ENCODE peak calls at places on chromosome 6, in four cellular contexts. T, N, S and I are unnamed samples.

GRCh38 chr6:124995131-124995530 is 32.9 kb downstream of the RNF217 start:
- DNase-seq in S (no peak), T (no peak), N (no peak), I (no peak)

GRCh38 chr6:159110013-159110412 is 59.2 kb upstream of the FNDC1 start:
- DNase-seq in N (peak), S (peak), T (peak), I (peak)

GRCh38 chr6:25054469-25054868 is 118.7 kb upstream of the RIPOR2 start:
- DNase-seq in T (no peak), N (no peak), S (no peak), I (no peak)

GRCh38 chr6:106141441-106142237 is 55.5 kb downstream of the PRDM1 start:
- DNase-seq in N (no peak), T (no peak), S (no peak), I (no peak)

GRCh38 chr6:45488884-45489283 is 111.2 kb upstream of the SUPT3H start:
- DNase-seq in T (no peak), S (no peak), N (no peak), I (no peak)

GRCh38 chr6:154229796-154230195 is 126.8 kb downstream of the IPCEF1 start:
- DNase-seq in N (no peak), S (no peak), T (no peak), I (no peak)

GRCh38 chr6:81950877-81951276 is 198.4 kb upstream of the TENT5A start:
- DNase-seq in N (no peak), T (no peak), S (no peak), I (no peak)

GRCh38 chr6:126076992-126077664 is 90.8 kb downstream of the TRMT11 start:
- DNase-seq in S (no peak), N (no peak), T (no peak), I (no peak)

GRCh38 chr6:31585531-31585930 is 546 bp upstream of the LST1 start:
- DNase-seq in S (peak), T (no peak), N (no peak), I (peak)

GRCh38 chr6:158843751-158844683 is 24.8 kb upstream of the EZR start:
- DNase-seq in S (no peak), N (no peak), T (no peak), I (no peak)

GRCh38 chr6:144216668-144217218 is 66.4 kb downstream of the STX11 start:
- DNase-seq in T (no peak), S (no peak), N (no peak), I (peak)

GRCh38 chr6:91611190-91611589 is 1024.3 kb upstream of the MAP3K7 start:
- DNase-seq in S (no peak), N (no peak), T (no peak), I (no peak)

GRCh38 chr6:112416885-112417284 is 69.8 kb downstream of the RFPL4B start:
- DNase-seq in T (no peak), N (peak), S (no peak), I (no peak)

GRCh38 chr6:30840922-30841643 is 43.2 kb upstream of the DDR1 start:
- DNase-seq in S (no peak), T (no peak), N (no peak), I (no peak)

GRCh38 chr6:148431413-148431812 is 88.8 kb downstream of the SASH1 start:
- DNase-seq in T (no peak), N (no peak), S (no peak), I (no peak)

GRCh38 chr6:119129148-119129967 is 50.9 kb upstream of the FAM184A start:
- DNase-seq in T (no peak), N (no peak), S (peak), I (peak)

GRCh38 chr6:92767101-92767500 is 652.3 kb downstream of the EPHA7 start:
- DNase-seq in N (no peak), S (no peak), T (no peak), I (no peak)

GRCh38 chr6:81934936-81935335 is 182.5 kb upstream of the TENT5A start:
- DNase-seq in N (no peak), T (no peak), S (no peak), I (no peak)

GRCh38 chr6:139711714-139712585 is 337.5 kb upstream of the CITED2 start:
- DNase-seq in T (no peak), N (no peak), S (no peak), I (no peak)

GRCh38 chr6:112308476-112308875 is 38.7 kb upstream of the RFPL4B start:
- DNase-seq in S (no peak), T (no peak), N (no peak), I (no peak)

GRCh38 chr6:129766959-129767728 is 57.2 kb upstream of the ARHGAP18 start:
- DNase-seq in S (no peak), T (peak), N (peak), I (peak)
- H3K4me3 ChIP-seq in S (peak), T (no peak), N (no peak), I (peak)

GRCh38 chr6:18391018-18391417 is 3.9 kb downstream of the RNF144B start:
- DNase-seq in N (no peak), S (no peak), T (no peak), I (no peak)

GRCh38 chr6:18390476-18390875 is 3.3 kb downstream of the RNF144B start:
- DNase-seq in T (no peak), N (no peak), S (no peak), I (no peak)

GRCh38 chr6:18388942-18389341 is 1.8 kb downstream of the RNF144B start:
- DNase-seq in S (peak), T (no peak), N (no peak), I (no peak)

GRCh38 chr6:18388252-18388651 is 1.1 kb downstream of the RNF144B start:
- DNase-seq in T (no peak), N (no peak), S (no peak), I (no peak)

GRCh38 chr6:18389479-18389878 is 2.3 kb downstream of the RNF144B start:
- DNase-seq in T (no peak), S (no peak), N (no peak), I (no peak)
- H3K4me3 ChIP-seq in T (no peak), S (no peak), N (no peak), I (no peak)

GRCh38 chr6:149450679-149451360 is 34.0 kb downstream of the ZC3H12D start:
- DNase-seq in S (no peak), N (peak), T (no peak), I (peak)
- H3K4me3 ChIP-seq in S (no peak), N (peak), T (no peak), I (peak)

DNA sequence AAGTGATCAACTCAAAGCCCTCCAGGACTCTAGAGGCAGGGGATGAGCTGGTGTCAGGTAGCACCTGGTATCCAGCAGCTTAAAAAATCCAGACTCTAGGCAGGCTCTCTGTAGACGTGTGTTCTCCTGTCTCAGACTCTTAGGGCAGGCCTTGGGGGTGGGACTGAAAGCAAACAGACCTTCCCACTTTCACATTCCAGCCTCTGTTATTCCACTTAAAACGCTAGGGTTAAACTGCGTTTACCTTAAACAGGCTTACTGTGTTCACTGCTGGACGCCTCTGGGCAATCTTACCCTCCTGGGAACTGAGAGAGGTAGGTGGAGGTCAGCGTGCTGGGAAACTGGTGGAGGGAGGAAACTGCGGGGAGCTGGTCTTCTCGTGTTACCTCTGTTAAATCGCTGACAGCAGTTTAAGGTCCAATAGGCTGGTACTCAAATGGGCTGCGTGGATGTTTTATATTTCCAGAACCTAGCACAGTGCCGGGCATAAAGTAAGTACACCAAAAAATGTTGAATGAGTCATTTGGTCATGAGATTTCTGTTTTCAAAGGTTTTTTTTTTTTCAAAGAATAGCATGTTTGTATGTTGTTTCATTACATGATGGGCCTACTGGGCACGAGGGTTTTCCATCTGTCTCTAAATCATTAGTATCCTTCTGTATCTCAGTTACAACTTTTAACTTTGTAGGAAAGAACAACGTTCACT is at the start of gene GCNT2:
- DNase-seq in S (peak), N (no peak), T (no peak), I (peak)
- H3K4me3 ChIP-seq in S (peak), N (no peak), T (no peak), I (no peak)

DNA sequence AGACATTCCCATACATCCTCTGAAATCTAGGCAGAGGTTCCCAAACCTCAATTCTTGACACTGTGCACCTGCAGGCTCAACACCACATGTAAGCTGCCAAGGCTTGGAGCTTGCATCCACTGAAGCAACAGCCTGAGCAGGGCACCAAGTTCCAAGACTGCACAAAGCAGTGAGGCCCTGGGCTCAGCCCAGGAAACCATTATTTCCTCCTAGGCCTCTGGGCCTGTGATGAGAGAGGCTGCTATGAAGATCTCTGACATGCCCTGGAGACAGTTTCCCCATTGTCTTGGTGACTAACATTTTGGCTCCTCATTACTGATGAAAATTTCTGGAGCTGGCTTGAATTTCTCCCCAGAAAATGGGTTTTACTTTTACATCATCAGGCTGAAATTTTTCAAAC is 107.5 kb upstream of the SAMD5 start:
- DNase-seq in S (no peak), N (no peak), T (no peak), I (no peak)
- H3K4me3 ChIP-seq in S (no peak), N (no peak), T (no peak), I (no peak)

DNA sequence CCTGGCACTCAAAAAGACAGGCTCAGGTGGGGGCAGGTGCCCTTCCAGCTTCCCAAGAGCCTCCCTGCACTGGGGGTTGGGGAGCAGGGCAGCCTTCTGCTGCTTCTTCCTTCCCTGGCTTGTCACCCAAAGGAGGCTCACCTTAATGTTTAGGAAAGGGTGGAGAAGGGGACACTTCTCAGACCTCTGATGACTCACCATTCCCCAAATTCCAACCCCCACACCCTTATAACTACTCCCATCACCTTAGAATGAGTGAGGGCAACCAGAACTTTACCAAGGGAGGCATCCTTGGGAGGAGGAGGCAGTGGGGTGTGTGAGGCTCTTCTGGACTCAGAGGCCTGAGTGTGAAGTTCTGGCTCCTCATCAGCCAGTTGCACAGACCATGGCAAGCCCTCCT is 15.2 kb upstream of the FOXP4 start:
- DNase-seq in S (no peak), N (no peak), T (no peak), I (no peak)
- H3K4me3 ChIP-seq in S (no peak), N (no peak), T (no peak), I (no peak)

GRCh38 chr6:42043787-42044475 is 6.4 kb upstream of the TAF8 start:
- DNase-seq in S (peak), T (peak), N (peak), I (peak)
- H3K4me3 ChIP-seq in S (no peak), T (no peak), N (no peak), I (no peak)

GRCh38 chr6:128882991-128883571 is at the start of gene LAMA2:
- DNase-seq in N (peak), S (no peak), T (peak), I (peak)
- H3K4me3 ChIP-seq in N (peak), S (no peak), T (no peak), I (peak)